ENCODE peak calls at places on chromosomes 3 and 15, in four cellular contexts. I, O, Q and M are unnamed samples.

GRCh38 chr15:86135030-86135429 is 55.4 kb downstream of the AGBL1 start:
- DNase-seq in I (no peak), O (no peak), Q (no peak), M (no peak)

GRCh38 chr3:167166594-167167253 is 213.4 kb downstream of the ZBBX start:
- DNase-seq in O (no peak), I (peak), Q (no peak), M (peak)

GRCh38 chr3:132285620-132285945 is 31.6 kb upstream of the ACP3 start:
- DNase-seq in Q (no peak), O (no peak), I (peak), M (peak)

GRCh38 chr3:48402907-48403306 is 27.0 kb downstream of the PLXNB1 start:
- DNase-seq in I (no peak), Q (no peak), O (no peak), M (no peak)

GRCh38 chr3:127675651-127676391 is 3.1 kb downstream of the ABTB1 start:
- DNase-seq in Q (no peak), I (no peak), O (no peak), M (no peak)

GRCh38 chr15:64224508-64224907 is 61.7 kb upstream of the PPIB start:
- DNase-seq in O (no peak), I (peak), Q (no peak), M (no peak)

GRCh38 chr3:16665282-16665741 is 60.1 kb upstream of the DAZL start:
- DNase-seq in O (peak), I (no peak), Q (no peak), M (peak)

GRCh38 chr3:183473969-183474368 is 45.5 kb upstream of the MCF2L2 start:
- DNase-seq in I (no peak), Q (no peak), O (no peak), M (no peak)

GRCh38 chr3:158430968-158431367 is 140.0 kb upstream of the MLF1 start:
- DNase-seq in O (no peak), Q (no peak), I (peak), M (no peak)

GRCh38 chr3:73637042-73637441 is 12.3 kb upstream of the PDZRN3 start:
- DNase-seq in O (no peak), Q (no peak), I (peak), M (no peak)

GRCh38 chr3:187014417-187014864 is 84.1 kb downstream of the ST6GAL1 start:
- DNase-seq in O (peak), I (no peak), Q (no peak), M (no peak)

GRCh38 chr3:46065294-46065705 is 38.0 kb upstream of the XCR1 start:
- DNase-seq in Q (peak), I (no peak), O (peak), M (no peak)

GRCh38 chr3:23479026-23479425 is 275.9 kb downstream of the UBE2E2 start:
- DNase-seq in O (peak), Q (no peak), I (no peak), M (no peak)

GRCh38 chr3:95923496-95924210 is 890.7 kb upstream of the EPHA6 start:
- DNase-seq in I (peak), O (peak), Q (peak), M (no peak)

GRCh38 chr15:42371125-42371524 is 11.8 kb downstream of the CAPN3 start:
- DNase-seq in I (no peak), Q (no peak), O (peak), M (peak)

DNA sequence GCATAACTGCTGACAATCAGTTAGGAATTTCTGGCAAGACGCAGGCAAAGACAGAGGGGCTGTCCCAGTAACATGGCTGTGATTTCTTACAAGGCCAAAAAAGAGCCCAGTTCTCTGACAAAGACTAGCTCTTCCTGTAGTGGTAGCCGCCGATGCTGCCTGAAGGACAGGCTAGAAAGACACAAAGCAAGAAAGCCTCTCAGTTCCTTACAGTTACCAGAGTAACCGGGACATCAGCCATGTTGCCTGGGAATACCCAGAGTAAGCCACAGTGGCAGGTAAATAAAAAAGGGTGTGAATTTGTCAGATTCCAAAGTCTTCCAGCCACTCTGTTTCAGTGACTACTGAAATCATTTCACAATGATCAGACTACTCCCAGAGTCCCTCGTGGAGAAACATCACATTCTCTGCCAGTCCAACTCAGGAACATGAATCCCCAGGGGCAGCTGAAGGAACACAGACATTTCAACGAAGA is 493.6 kb upstream of the ADAMTS9 start:
- DNase-seq in Q (no peak), O (no peak), I (no peak), M (no peak)
- H2AFZ ChIP-seq in Q (no peak), O (no peak), I (peak), M (peak)

GRCh38 chr15:89749526-89749925 is 1.5 kb downstream of the MESP1 start:
- DNase-seq in Q (no peak), O (no peak), I (no peak), M (no peak)
- TF ChIP-seq EZH2 in Q (no peak), O (no peak), I (no peak), M (no peak)

GRCh38 chr15:85000937-85001336 is 19.3 kb downstream of the PDE8A start:
- DNase-seq in I (no peak), O (no peak), Q (no peak), M (no peak)
- TF ChIP-seq CTCF in I (no peak), O (no peak), Q (no peak), M (no peak)

GRCh38 chr15:67766963-67767362 is 58.3 kb upstream of the SKOR1 start:
- DNase-seq in Q (no peak), I (no peak), O (no peak), M (no peak)
- H2AFZ ChIP-seq in Q (no peak), I (no peak), O (no peak), M (no peak)

GRCh38 chr3:51955893-51956770 is 951 bp downstream of the GPR62 start:
- DNase-seq in Q (no peak), I (peak), O (no peak), M (peak)
- TF ChIP-seq EZH2 in Q (no peak), I (no peak), O (no peak), M (no peak)

GRCh38 chr3:176663819-176664218 is 533.5 kb downstream of the TBL1XR1 start:
- DNase-seq in I (peak), Q (no peak), O (peak), M (peak)
- TF ChIP-seq CTCF in I (peak), Q (peak), O (peak), M (peak)

GRCh38 chr3:192013110-192013509 is 552.1 kb downstream of the PYDC2 start:
- DNase-seq in I (no peak), O (no peak), Q (no peak), M (no peak)
- H2AFZ ChIP-seq in I (no peak), O (no peak), Q (no peak), M (no peak)

GRCh38 chr15:82650046-82650670 is 3.0 kb upstream of the CPEB1 start:
- DNase-seq in I (no peak), O (no peak), Q (no peak), M (no peak)

GRCh38 chr15:82649226-82649999 is 2.2 kb upstream of the CPEB1 start:
- DNase-seq in O (no peak), I (no peak), Q (no peak), M (no peak)

GRCh38 chr15:82647835-82648256 is 683 bp upstream of the CPEB1 start:
- DNase-seq in Q (no peak), O (no peak), I (no peak), M (peak)

GRCh38 chr15:82647045-82647834 is at the start of gene CPEB1:
- DNase-seq in O (no peak), Q (no peak), I (peak), M (peak)

GRCh38 chr15:82648257-82649103 is 1.3 kb upstream of the CPEB1 start:
- DNase-seq in O (no peak), I (no peak), Q (no peak), M (peak)
- TF ChIP-seq EZH2 in O (no peak), I (peak), Q (no peak), M (peak)

GRCh38 chr3:14544282-14545250 is 4.4 kb upstream of the GRIP2 start:
- DNase-seq in Q (no peak), O (no peak), I (no peak), M (no peak)
- TF ChIP-seq CTCF in Q (no peak), O (peak), I (no peak), M (peak)